ENCODE peak calls at places on chromosomes 5 and 9, in eight cellular contexts. One of them, this sample, is unnamed.

GRCh38 chr5:1108008-1108864 is 3.6 kb downstream of the SLC12A7 start:
- DNase-seq in lower leg skin: no peak
- DNase-seq in fibroblast of lung: no peak
- DNase-seq in transverse colon: no peak
- DNase-seq in brain microvascular endothelial cell: no peak
- DNase-seq in ascending aorta: no peak
- DNase-seq in fibroblast of villous mesenchyme: no peak
- DNase-seq in GM06990: no peak
- DNase-seq in this sample: no peak

GRCh38 chr5:167063788-167064187 is 1227.7 kb upstream of the WWC1 start:
- DNase-seq in fibroblast of villous mesenchyme: no peak
- DNase-seq in lower leg skin: no peak
- DNase-seq in brain microvascular endothelial cell: no peak
- DNase-seq in fibroblast of lung: no peak
- DNase-seq in GM06990: no peak
- DNase-seq in ascending aorta: no peak
- DNase-seq in transverse colon: no peak
- DNase-seq in this sample: no peak

GRCh38 chr5:95647886-95648860 is 1.6 kb downstream of the RFESD start:
- DNase-seq in lower leg skin: no peak
- DNase-seq in brain microvascular endothelial cell: no peak
- DNase-seq in transverse colon: no peak
- DNase-seq in fibroblast of lung: peak; percentile 23
- DNase-seq in GM06990: no peak
- DNase-seq in fibroblast of villous mesenchyme: peak; percentile 69
- DNase-seq in ascending aorta: no peak
- DNase-seq in this sample: no peak

GRCh38 chr9:92609142-92609500 is 60.8 kb downstream of the IPPK start:
- DNase-seq in fibroblast of lung: no peak
- DNase-seq in fibroblast of villous mesenchyme: no peak
- DNase-seq in ascending aorta: no peak
- DNase-seq in lower leg skin: peak; percentile 81
- DNase-seq in GM06990: no peak
- DNase-seq in transverse colon: no peak
- DNase-seq in brain microvascular endothelial cell: no peak
- DNase-seq in this sample: no peak

GRCh38 chr9:131407717-131408195 is 13.9 kb downstream of the PRRC2B start:
- DNase-seq in fibroblast of villous mesenchyme: peak; percentile 58
- DNase-seq in GM06990: no peak
- DNase-seq in lower leg skin: no peak
- DNase-seq in brain microvascular endothelial cell: no peak
- DNase-seq in fibroblast of lung: no peak
- DNase-seq in ascending aorta: no peak
- DNase-seq in transverse colon: peak; percentile 34
- DNase-seq in this sample: no peak

GRCh38 chr5:122392844-122393243 is 80.8 kb downstream of the SNCAIP start:
- DNase-seq in fibroblast of villous mesenchyme: peak; percentile 96
- DNase-seq in fibroblast of lung: peak; percentile 95
- DNase-seq in brain microvascular endothelial cell: no peak
- DNase-seq in transverse colon: no peak
- DNase-seq in lower leg skin: no peak
- DNase-seq in GM06990: no peak
- DNase-seq in ascending aorta: no peak
- DNase-seq in this sample: no peak

GRCh38 chr5:32020271-32020670 is 153.8 kb downstream of the GOLPH3 start:
- DNase-seq in ascending aorta: no peak
- DNase-seq in GM06990: peak; percentile 37
- DNase-seq in fibroblast of villous mesenchyme: peak; percentile 43
- DNase-seq in transverse colon: no peak
- DNase-seq in brain microvascular endothelial cell: no peak
- DNase-seq in lower leg skin: no peak
- DNase-seq in fibroblast of lung: no peak
- DNase-seq in this sample: peak; percentile 50

GRCh38 chr9:81602887-81603680 is 86.3 kb downstream of the TLE1 start:
- DNase-seq in lower leg skin: peak; percentile 32
- DNase-seq in transverse colon: no peak
- DNase-seq in fibroblast of villous mesenchyme: peak; percentile 48
- DNase-seq in fibroblast of lung: no peak
- DNase-seq in GM06990: no peak
- DNase-seq in ascending aorta: no peak
- DNase-seq in brain microvascular endothelial cell: no peak
- DNase-seq in this sample: no peak

GRCh38 chr5:132782101-132782500 is 5.1 kb upstream of the SEPTIN8 start:
- DNase-seq in fibroblast of villous mesenchyme: peak; percentile 36
- DNase-seq in transverse colon: no peak
- DNase-seq in brain microvascular endothelial cell: peak; percentile 53
- DNase-seq in ascending aorta: no peak
- DNase-seq in GM06990: no peak
- DNase-seq in lower leg skin: peak; percentile 72
- DNase-seq in fibroblast of lung: peak; percentile 25
- DNase-seq in this sample: no peak

GRCh38 chr5:158785397-158785796 is 314.3 kb downstream of the EBF1 start:
- DNase-seq in lower leg skin: no peak
- DNase-seq in fibroblast of lung: peak; percentile 6
- DNase-seq in GM06990: no peak
- DNase-seq in brain microvascular endothelial cell: no peak
- DNase-seq in transverse colon: no peak
- DNase-seq in ascending aorta: no peak
- DNase-seq in fibroblast of villous mesenchyme: peak; percentile 69
- DNase-seq in this sample: no peak

GRCh38 chr5:124692324-124692723 is 54.1 kb downstream of the ZNF608 start:
- DNase-seq in GM06990: no peak
- DNase-seq in fibroblast of villous mesenchyme: peak; percentile 37
- DNase-seq in lower leg skin: no peak
- DNase-seq in ascending aorta: no peak
- DNase-seq in brain microvascular endothelial cell: peak; percentile 49
- DNase-seq in fibroblast of lung: peak; percentile 77
- DNase-seq in transverse colon: no peak
- DNase-seq in this sample: no peak

GRCh38 chr9:20549053-20549452 is 73.2 kb downstream of the MLLT3 start:
- DNase-seq in lower leg skin: no peak
- DNase-seq in brain microvascular endothelial cell: no peak
- DNase-seq in transverse colon: no peak
- DNase-seq in fibroblast of villous mesenchyme: no peak
- DNase-seq in GM06990: no peak
- DNase-seq in fibroblast of lung: no peak
- DNase-seq in ascending aorta: no peak
- DNase-seq in this sample: no peak

GRCh38 chr5:173451031-173451430 is 122.8 kb upstream of the STC2 start:
- DNase-seq in ascending aorta: no peak
- DNase-seq in brain microvascular endothelial cell: no peak
- DNase-seq in lower leg skin: no peak
- DNase-seq in fibroblast of villous mesenchyme: peak; percentile 21
- DNase-seq in fibroblast of lung: no peak
- DNase-seq in GM06990: no peak
- DNase-seq in transverse colon: no peak
- DNase-seq in this sample: peak; percentile 66

GRCh38 chr5:119028575-119028974 is 40.2 kb upstream of the DTWD2 start:
- DNase-seq in ascending aorta: no peak
- DNase-seq in lower leg skin: no peak
- DNase-seq in fibroblast of villous mesenchyme: no peak
- DNase-seq in GM06990: no peak
- DNase-seq in brain microvascular endothelial cell: peak; percentile 11
- DNase-seq in transverse colon: no peak
- DNase-seq in fibroblast of lung: no peak
- DNase-seq in this sample: peak; percentile 18

GRCh38 chr9:129102791-129103594 is 7.6 kb downstream of the CRAT start:
- DNase-seq in GM06990: no peak
- DNase-seq in lower leg skin: peak; percentile 89
- DNase-seq in transverse colon: peak; percentile 52
- DNase-seq in ascending aorta: no peak
- DNase-seq in brain microvascular endothelial cell: peak; percentile 44
- DNase-seq in fibroblast of villous mesenchyme: peak; percentile 41
- DNase-seq in fibroblast of lung: peak; percentile 40
- DNase-seq in this sample: peak; percentile 57

GRCh38 chr5:129652353-129653138 is 95.3 kb upstream of the MINAR2 start:
- DNase-seq in fibroblast of lung: no peak
- DNase-seq in transverse colon: no peak
- DNase-seq in brain microvascular endothelial cell: no peak
- DNase-seq in lower leg skin: no peak
- DNase-seq in GM06990: no peak
- DNase-seq in ascending aorta: no peak
- DNase-seq in fibroblast of villous mesenchyme: peak; percentile 14
- DNase-seq in this sample: no peak
- H3K4me3 ChIP-seq in fibroblast of lung: no peak overlapping the region
- H3K4me3 ChIP-seq in transverse colon: no peak overlapping the region
- H3K4me3 ChIP-seq in brain microvascular endothelial cell: no peak overlapping the region
- H3K4me3 ChIP-seq in lower leg skin: no peak overlapping the region
- H3K4me3 ChIP-seq in GM06990: no peak overlapping the region
- H3K4me3 ChIP-seq in ascending aorta: no peak overlapping the region
- H3K4me3 ChIP-seq in fibroblast of villous mesenchyme: no peak overlapping the region
- H3K4me3 ChIP-seq in this sample: no peak overlapping the region

DNA sequence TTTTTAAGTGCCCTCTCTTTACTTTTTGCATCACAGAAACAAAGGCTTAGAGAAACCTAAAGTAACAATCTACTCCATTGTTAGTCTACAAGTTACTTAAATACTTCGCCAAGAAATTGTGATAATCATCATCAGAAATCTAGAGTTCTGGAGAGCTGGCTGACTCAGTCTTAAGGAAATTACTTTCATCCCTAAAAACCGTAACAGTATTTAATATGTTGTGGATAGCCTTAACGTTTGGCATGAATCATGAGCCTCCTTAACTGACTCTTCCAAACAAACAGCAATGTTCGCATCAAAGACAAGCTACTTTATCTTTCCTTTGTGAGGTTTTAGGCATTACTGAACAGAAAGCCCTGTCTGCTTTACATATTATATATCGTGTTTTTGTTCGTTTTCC is 128.7 kb downstream of the NIPBL start:
- DNase-seq in brain microvascular endothelial cell: no peak
- DNase-seq in transverse colon: no peak
- DNase-seq in GM06990: no peak
- DNase-seq in fibroblast of villous mesenchyme: peak; percentile 51
- DNase-seq in lower leg skin: no peak
- DNase-seq in ascending aorta: no peak
- DNase-seq in fibroblast of lung: peak; percentile 10
- DNase-seq in this sample: no peak
- TF ChIP-seq CTCF in brain microvascular endothelial cell: no peak
- TF ChIP-seq CTCF in transverse colon: no peak
- TF ChIP-seq CTCF in GM06990: no peak
- TF ChIP-seq CTCF in fibroblast of villous mesenchyme: no peak
- TF ChIP-seq CTCF in lower leg skin: no peak
- TF ChIP-seq CTCF in ascending aorta: no peak
- TF ChIP-seq CTCF in fibroblast of lung: no peak
- TF ChIP-seq CTCF in this sample: no peak

DNA sequence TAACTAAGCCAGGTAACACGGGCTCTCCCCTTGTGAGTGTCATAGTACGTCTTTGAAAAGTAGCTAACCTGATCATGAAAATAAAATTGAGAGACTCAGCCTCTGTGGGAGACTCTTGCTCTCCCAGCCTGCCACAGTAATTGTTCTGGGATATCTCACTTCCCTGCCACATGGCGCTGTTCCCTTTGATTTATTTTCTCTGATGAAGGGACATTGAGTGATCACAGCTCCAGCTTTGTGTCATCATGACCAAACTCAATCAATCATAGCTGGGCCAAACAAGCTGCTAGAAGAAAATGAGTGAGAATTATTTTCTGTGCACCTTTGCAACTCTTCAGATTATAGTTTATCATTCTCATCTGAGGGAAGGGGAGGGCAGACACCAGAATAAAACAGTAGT is 174.5 kb upstream of the FBXL17 start:
- DNase-seq in ascending aorta: no peak
- DNase-seq in fibroblast of villous mesenchyme: no peak
- DNase-seq in transverse colon: no peak
- DNase-seq in brain microvascular endothelial cell: no peak
- DNase-seq in GM06990: no peak
- DNase-seq in lower leg skin: no peak
- DNase-seq in fibroblast of lung: no peak
- DNase-seq in this sample: no peak
- H3K4me3 ChIP-seq in ascending aorta: no peak overlapping the region
- H3K4me3 ChIP-seq in fibroblast of villous mesenchyme: no peak overlapping the region
- H3K4me3 ChIP-seq in transverse colon: no peak overlapping the region
- H3K4me3 ChIP-seq in brain microvascular endothelial cell: no peak overlapping the region
- H3K4me3 ChIP-seq in GM06990: no peak overlapping the region
- H3K4me3 ChIP-seq in lower leg skin: no peak overlapping the region
- H3K4me3 ChIP-seq in fibroblast of lung: no peak overlapping the region
- H3K4me3 ChIP-seq in this sample: no peak overlapping the region

DNA sequence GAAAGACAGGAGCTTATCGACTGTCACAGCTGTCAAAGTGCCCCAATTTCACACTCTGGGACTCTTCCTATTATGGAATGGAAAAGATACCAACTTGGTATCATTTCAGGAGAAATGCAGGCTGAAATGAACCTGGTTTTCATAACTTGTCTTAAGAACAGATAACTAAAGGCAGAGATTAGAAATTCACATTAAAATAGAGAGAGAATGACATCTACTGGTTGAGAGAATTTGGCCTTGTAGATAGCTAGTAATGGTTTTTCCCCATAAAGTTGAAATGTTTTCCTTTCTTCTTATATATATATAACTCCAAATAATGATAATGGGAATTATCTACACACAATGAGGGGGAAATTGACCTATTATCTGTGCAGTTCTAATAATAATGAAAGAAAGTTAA is 600.2 kb upstream of the CCNG1 start:
- DNase-seq in transverse colon: no peak
- DNase-seq in ascending aorta: no peak
- DNase-seq in lower leg skin: no peak
- DNase-seq in fibroblast of lung: no peak
- DNase-seq in GM06990: no peak
- DNase-seq in fibroblast of villous mesenchyme: no peak
- DNase-seq in brain microvascular endothelial cell: no peak
- DNase-seq in this sample: no peak
- TF ChIP-seq CTCF in transverse colon: no peak
- TF ChIP-seq CTCF in ascending aorta: no peak
- TF ChIP-seq CTCF in lower leg skin: no peak
- TF ChIP-seq CTCF in fibroblast of lung: no peak
- TF ChIP-seq CTCF in GM06990: no peak
- TF ChIP-seq CTCF in fibroblast of villous mesenchyme: no peak
- TF ChIP-seq CTCF in brain microvascular endothelial cell: no peak
- TF ChIP-seq CTCF in this sample: no peak